ENCODE peak calls at places on chromosomes 16 and 17, in six cellular contexts. W, X, N, Q, E and H are unnamed samples.

GRCh38 chr17:10516638-10517037 is 1.7 kb downstream of the MYH1 start:
- DNase-seq in W (no peak), X (no peak), N (no peak), Q (no peak), E (no peak), H (no peak)

GRCh38 chr16:13262270-13263090 is 361.1 kb downstream of the SHISA9 start:
- DNase-seq in W (no peak), X (no peak), N (no peak), Q (no peak), E (no peak), H (no peak)

GRCh38 chr16:28257256-28257655 is 35.1 kb upstream of the SBK1 start:
- DNase-seq in W (no peak), X (no peak), N (no peak), Q (no peak), E (no peak), H (no peak)

GRCh38 chr17:57548421-57549385 is 196.4 kb downstream of the CCDC182 start:
- DNase-seq in W (no peak), X (no peak), N (no peak), Q (no peak), E (no peak), H (no peak)

GRCh38 chr16:48481772-48482171 is 96.6 kb upstream of the SIAH1 start:
- DNase-seq in W (no peak), X (no peak), N (no peak), Q (no peak), E (no peak), H (no peak)

GRCh38 chr17:57861737-57862409 is 12.0 kb upstream of the MRPS23 start:
- DNase-seq in W (peak; percentile 78), X (peak; percentile 66), N (no peak), Q (no peak), E (peak; percentile 78), H (no peak)

GRCh38 chr16:5885521-5885920 is 787.9 kb upstream of the EEF2KMT start:
- DNase-seq in W (no peak), X (no peak), N (no peak), Q (no peak), E (no peak), H (no peak)

GRCh38 chr17:50480854-50481490 is 2.3 kb downstream of the RSAD1 start:
- DNase-seq in W (no peak), X (no peak), N (no peak), Q (no peak), E (no peak), H (no peak)

GRCh38 chr17:50841949-50842354 is 6.6 kb downstream of the WFIKKN2 start:
- DNase-seq in W (peak; percentile 59), X (peak; percentile 82), N (peak; percentile 45), Q (peak; percentile 67), E (peak; percentile 61), H (peak; percentile 72)

GRCh38 chr17:6455321-6455705 is 11.1 kb downstream of the PIMREG start:
- DNase-seq in W (no peak), X (peak; percentile 62), N (peak; percentile 32), Q (no peak), E (no peak), H (no peak)

GRCh38 chr16:86517033-86517432 is 6.7 kb downstream of the FOXF1 start:
- DNase-seq in W (no peak), X (no peak), N (no peak), Q (no peak), E (no peak), H (no peak)
- H3K27ac ChIP-seq in W (peak overlapping the region; percentile 96), X (peak overlapping the region; percentile 95), N (no peak overlapping the region), Q (no peak overlapping the region), E (no peak overlapping the region), H (no peak overlapping the region)

GRCh38 chr16:72905581-72905980 is 142.3 kb downstream of the ZFHX3 start:
- DNase-seq in W (no peak), X (no peak), N (no peak), Q (no peak), E (no peak), H (no peak)
- H3K27ac ChIP-seq in W (no peak overlapping the region), X (no peak overlapping the region), N (no peak overlapping the region), Q (no peak overlapping the region), E (no peak overlapping the region), H (no peak overlapping the region)

GRCh38 chr16:54938351-54939346 is 8.0 kb downstream of the IRX5 start:
- DNase-seq in W (no peak), X (no peak), N (no peak), Q (no peak), E (no peak), H (no peak)
- H3K27ac ChIP-seq in W (peak overlapping the region; percentile 86), X (no peak overlapping the region), N (no peak overlapping the region), Q (no peak overlapping the region), E (peak overlapping the region; percentile 92), H (no peak overlapping the region)

GRCh38 chr17:4362141-4362540 is 4.3 kb downstream of the UBE2G1 start:
- DNase-seq in W (no peak), X (no peak), N (no peak), Q (no peak), E (no peak), H (peak; percentile 8)
- H3K27ac ChIP-seq in W (no peak overlapping the region), X (peak overlapping the region; percentile 19), N (no peak overlapping the region), Q (no peak overlapping the region), E (peak overlapping the region; percentile 99), H (no peak overlapping the region)

DNA sequence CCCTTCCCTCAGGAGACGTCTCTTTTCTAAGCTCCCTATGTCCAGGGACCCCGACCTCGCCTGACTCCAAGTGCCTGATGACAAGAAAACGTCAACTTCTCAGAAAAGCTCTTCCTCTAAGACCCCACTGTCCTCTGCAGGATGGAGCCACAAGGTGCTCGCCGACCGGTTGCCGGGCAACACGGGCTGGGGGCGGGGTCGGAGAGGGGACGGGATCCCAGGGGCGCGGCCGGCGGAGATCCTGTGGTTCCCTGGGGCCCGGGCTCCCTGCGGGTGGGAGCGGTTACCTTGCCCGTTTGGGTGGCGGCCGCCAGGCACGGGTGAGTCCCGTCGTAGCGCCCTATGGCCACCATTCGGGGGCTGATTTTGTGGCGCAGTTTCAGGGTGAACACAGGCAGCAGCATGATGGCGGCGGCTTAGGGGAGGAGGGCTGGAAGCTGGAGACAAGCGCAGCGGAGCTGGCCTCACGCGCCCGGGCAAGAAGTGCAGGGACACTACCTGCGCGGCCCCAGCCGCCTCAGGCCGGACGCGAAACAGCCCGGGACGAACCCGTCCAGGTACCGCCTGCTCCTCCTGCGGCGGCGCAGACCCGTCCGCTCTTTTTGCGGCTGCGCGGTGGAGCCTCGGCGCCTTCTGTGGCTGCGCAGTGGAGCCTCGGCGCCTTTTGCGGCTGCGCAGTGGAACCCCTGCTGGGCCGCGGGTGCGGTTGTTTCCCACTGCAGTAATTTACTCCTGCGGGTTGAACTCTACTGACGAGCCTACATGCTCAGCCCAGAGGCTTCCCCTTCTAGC is at the start of gene BBS2:
- DNase-seq in W (peak; percentile 92), X (peak; percentile 94), N (peak; percentile 91), Q (peak; percentile 92), E (peak; percentile 92), H (peak; percentile 89)
- H3K27ac ChIP-seq in W (peak within 1 kb of the TSS; percentile 65), X (peak within 1 kb of the TSS; percentile 95), N (peak within 1 kb of the TSS; percentile 91), Q (peak within 1 kb of the TSS; percentile 97), E (peak within 1 kb of the TSS; percentile 95), H (peak within 1 kb of the TSS; percentile 99)

GRCh38 chr16:68642436-68643064 is 2.6 kb upstream of the CDH3 start:
- DNase-seq in W (peak; percentile 76), X (no peak), N (no peak), Q (no peak), E (no peak), H (no peak)

GRCh38 chr16:68644715-68645493 is at the start of gene CDH3:
- DNase-seq in W (peak; percentile 76), X (peak; percentile 65), N (no peak), Q (no peak), E (no peak), H (no peak)

GRCh38 chr16:68643227-68643626 is 1.9 kb upstream of the CDH3 start:
- DNase-seq in W (no peak), X (no peak), N (no peak), Q (no peak), E (no peak), H (no peak)

GRCh38 chr16:68644303-68644702 is 807 bp upstream of the CDH3 start:
- DNase-seq in W (no peak), X (no peak), N (no peak), Q (no peak), E (no peak), H (no peak)

GRCh38 chr16:68643847-68644246 is 1.3 kb upstream of the CDH3 start:
- DNase-seq in W (no peak), X (no peak), N (no peak), Q (no peak), E (no peak), H (no peak)
- H3K27ac ChIP-seq in W (no peak overlapping the region), X (no peak overlapping the region), N (no peak overlapping the region), Q (no peak overlapping the region), E (no peak overlapping the region), H (no peak overlapping the region)

GRCh38 chr16:4491898-4492297 is 15.7 kb downstream of the HMOX2 start:
- DNase-seq in W (no peak), X (no peak), N (no peak), Q (no peak), E (no peak), H (no peak)

GRCh38 chr16:4489030-4489429 is 12.8 kb downstream of the HMOX2 start:
- DNase-seq in W (no peak), X (no peak), N (no peak), Q (no peak), E (no peak), H (no peak)

GRCh38 chr16:4488486-4488967 is 12.3 kb downstream of the HMOX2 start:
- DNase-seq in W (no peak), X (no peak), N (no peak), Q (no peak), E (no peak), H (no peak)

GRCh38 chr16:4486126-4486893 is 10.1 kb downstream of the HMOX2 start:
- DNase-seq in W (no peak), X (no peak), N (no peak), Q (no peak), E (peak; percentile 44), H (no peak)

DNA sequence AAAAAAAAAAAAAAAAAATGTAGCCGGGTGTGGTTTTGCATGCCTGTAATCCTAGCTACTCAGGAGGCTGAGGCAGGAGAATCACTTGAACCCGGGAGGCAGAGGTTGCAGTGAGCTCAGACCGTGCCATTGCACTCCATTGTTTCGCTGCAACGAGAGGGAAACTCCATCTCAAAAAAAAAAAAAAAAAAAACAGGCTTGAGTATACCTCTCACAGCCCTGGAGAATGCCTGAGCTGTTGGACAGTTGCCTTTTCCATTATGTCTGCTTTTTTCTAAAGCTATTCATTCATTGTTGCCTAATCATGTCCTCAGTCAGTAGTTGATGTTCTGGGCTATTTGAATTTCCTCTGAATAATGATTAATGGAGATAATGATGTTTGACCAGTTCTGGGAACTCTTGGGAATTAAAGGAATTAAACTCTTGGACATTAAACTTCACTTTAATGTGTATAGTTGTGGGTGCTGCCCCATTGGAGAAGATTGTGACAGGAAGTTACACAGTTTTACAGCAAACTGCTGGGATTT is 11.8 kb downstream of the HMOX2 start:
- DNase-seq in W (no peak), X (no peak), N (no peak), Q (no peak), E (no peak), H (no peak)
- H3K27ac ChIP-seq in W (peak overlapping the region; percentile 36), X (peak overlapping the region; percentile 3), N (peak overlapping the region; percentile 73), Q (no peak overlapping the region), E (peak overlapping the region; percentile 91), H (no peak overlapping the region)

GRCh38 chr17:7559307-7560171 is 989 bp downstream of the TNFSF13 start:
- DNase-seq in W (peak; percentile 65), X (peak; percentile 74), N (no peak), Q (peak; percentile 34), E (no peak), H (no peak)
- H3K27ac ChIP-seq in W (peak overlapping the region; percentile 93), X (peak overlapping the region; percentile 93), N (no peak overlapping the region), Q (peak overlapping the region; percentile 96), E (peak overlapping the region; percentile 94), H (peak overlapping the region; percentile 83)